ENCODE peak calls at places on chromosome 20, in five cellular contexts. X is neuronal stem cell, R is IMR-90, S is H9, G is mesenchymal stem cell. C is an unnamed sample.
A peak's percentile ranks its signal among the peaks of the same experiment; 100 is the strongest.

GRCh38 chr20:41248371-41249024 is 69.0 kb downstream of the ZHX3 start:
- DNase-seq in X (no peak), R (no peak), S (no peak), G (peak; percentile 73), C (no peak)

GRCh38 chr20:19660808-19661378 is 97.2 kb upstream of the RIN2 start:
- DNase-seq in X (no peak), R (no peak), S (no peak), G (no peak), C (no peak)

GRCh38 chr20:41617059-41617921 is 887 bp downstream of the CHD6 start:
- DNase-seq in X (peak; percentile 30), R (peak; percentile 32), S (peak; percentile 32), G (peak; percentile 56), C (peak; percentile 45)

GRCh38 chr20:23165307-23165750 is 79.2 kb upstream of the CD93 start:
- DNase-seq in X (no peak), R (no peak), S (peak; percentile 58), G (no peak), C (peak; percentile 47)

GRCh38 chr20:52943185-52943841 is 28.8 kb upstream of the TSHZ2 start:
- DNase-seq in X (no peak), R (no peak), S (no peak), G (peak; percentile 88), C (peak; percentile 19)

GRCh38 chr20:19073584-19074198 is 138.8 kb upstream of the SLC24A3 start:
- DNase-seq in X (peak; percentile 9), R (no peak), S (peak; percentile 65), G (no peak), C (peak; percentile 75)

GRCh38 chr20:51416532-51417244 is 125.8 kb downstream of the NFATC2 start:
- DNase-seq in X (no peak), R (no peak), S (no peak), G (no peak), C (no peak)

GRCh38 chr20:2379511-2380229 is 1.0 kb upstream of the TGM6 start:
- DNase-seq in X (no peak), R (no peak), S (no peak), G (no peak), C (peak; percentile 14)

GRCh38 chr20:49712918-49713778 is 530 bp downstream of the B4GALT5 start:
- DNase-seq in X (no peak), R (peak; percentile 17), S (peak; percentile 41), G (peak; percentile 63), C (peak; percentile 60)

GRCh38 chr20:7087803-7088202 is 320.3 kb downstream of the BMP2 start:
- DNase-seq in X (no peak), R (no peak), S (no peak), G (no peak), C (no peak)

GRCh38 chr20:2142649-2143048 is 41.0 kb downstream of the STK35 start:
- DNase-seq in X (no peak), R (no peak), S (no peak), G (no peak), C (no peak)

GRCh38 chr20:1029980-1030379 is 27.9 kb upstream of the RSPO4 start:
- DNase-seq in X (no peak), R (no peak), S (no peak), G (no peak), C (no peak)

GRCh38 chr20:54061106-54061881 is 9.1 kb downstream of the BCAS1 start:
- DNase-seq in X (no peak), R (peak; percentile 7), S (no peak), G (peak; percentile 24), C (no peak)

GRCh38 chr20:7967199-7967844 is 27.1 kb upstream of the HAO1 start:
- DNase-seq in X (no peak), R (peak; percentile 6), S (no peak), G (no peak), C (peak; percentile 11)

GRCh38 chr20:2874456-2874855 is 1.2 kb downstream of the PTPRA start:
- DNase-seq in X (no peak), R (peak; percentile 39), S (no peak), G (peak; percentile 31), C (no peak)

GRCh38 chr20:49519777-49520359 is 37.4 kb upstream of the KCNB1 start:
- DNase-seq in X (no peak), R (no peak), S (no peak), G (no peak), C (no peak)

GRCh38 chr20:52167232-52167840 is 24.2 kb downstream of the ZFP64 start:
- DNase-seq in X (no peak), R (no peak), S (no peak), G (no peak), C (no peak)

GRCh38 chr20:47886454-47887041 is 101.3 kb upstream of the SULF2 start:
- DNase-seq in X (no peak), R (no peak), S (no peak), G (no peak), C (no peak)

GRCh38 chr20:58486207-58486606 is 29.0 kb downstream of the APCDD1L start:
- DNase-seq in X (no peak), R (no peak), S (no peak), G (no peak), C (no peak)

GRCh38 chr20:22492497-22492896 is 91.9 kb downstream of the FOXA2 start:
- DNase-seq in X (no peak), R (no peak), S (no peak), G (no peak), C (no peak)

GRCh38 chr20:57264151-57264792 is 2.2 kb downstream of the BMP7 start:
- DNase-seq in X (no peak), R (no peak), S (no peak), G (no peak), C (peak; percentile 75)

DNA sequence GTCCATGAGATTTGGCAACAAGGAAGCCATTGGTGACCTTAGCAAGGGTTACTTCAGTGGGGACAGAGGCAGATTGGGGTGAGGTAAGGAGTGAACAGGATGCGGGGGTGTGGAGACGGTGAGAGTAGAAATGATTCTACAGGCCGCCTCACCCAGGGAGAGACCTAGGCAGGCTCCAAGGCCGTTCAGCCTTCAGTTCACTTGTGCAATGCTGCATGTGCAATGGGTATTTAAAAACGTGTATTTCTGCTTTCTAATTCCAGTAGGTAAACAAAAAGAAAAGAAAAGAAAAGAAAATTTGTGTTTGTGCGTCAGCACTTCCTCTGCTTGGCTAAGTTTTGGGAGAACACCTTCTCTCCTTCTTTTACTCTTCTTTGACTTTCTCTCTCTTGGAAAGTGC is 56.8 kb downstream of the BANF2 start:
- DNase-seq in X (no peak), R (no peak), S (no peak), G (no peak), C (no peak)
- H2BK15ac ChIP-seq in X (no peak overlapping the region), R (no peak overlapping the region), S (no peak overlapping the region), G (no peak overlapping the region), C (no peak overlapping the region)

DNA sequence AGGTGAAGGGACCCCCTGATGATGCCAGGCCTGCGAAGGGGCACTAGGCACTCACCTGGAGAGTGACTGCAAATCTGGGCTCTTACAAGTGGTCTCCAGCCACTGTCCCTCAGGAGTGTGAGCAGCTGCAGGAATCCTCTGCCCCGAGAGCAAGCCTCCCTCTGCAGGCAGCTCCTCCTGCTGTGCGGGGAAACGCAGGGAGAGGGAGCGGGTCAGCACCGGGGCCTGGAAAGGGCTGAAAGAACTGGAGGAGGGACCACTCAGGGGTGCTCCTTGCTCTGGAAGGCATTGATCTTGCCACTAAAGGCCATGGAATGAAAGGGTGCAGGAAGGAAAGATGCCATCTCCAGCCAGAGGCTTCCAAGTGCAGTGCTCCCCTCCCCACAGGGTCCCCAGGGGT is 168.0 kb downstream of the CDH4 start:
- DNase-seq in X (no peak), R (no peak), S (no peak), G (no peak), C (no peak)
- H2BK15ac ChIP-seq in X (no peak overlapping the region), R (no peak overlapping the region), S (no peak overlapping the region), G (no peak overlapping the region), C (no peak overlapping the region)

GRCh38 chr20:32312718-32313424 is 35.4 kb downstream of the KIF3B start:
- DNase-seq in X (no peak), R (no peak), S (no peak), G (no peak), C (no peak)
- H2BK15ac ChIP-seq in X (no peak overlapping the region), R (no peak overlapping the region), S (no peak overlapping the region), G (no peak overlapping the region), C (no peak overlapping the region)

GRCh38 chr20:63007472-63007721 is 633 bp upstream of the BHLHE23 start:
- DNase-seq in X (no peak), R (no peak), S (no peak), G (no peak), C (no peak)
- H2BK15ac ChIP-seq in X (peak overlapping the region; percentile 55), R (no peak overlapping the region), S (no peak overlapping the region), G (no peak overlapping the region), C (no peak overlapping the region)

GRCh38 chr20:62220666-62221568 is 839 bp upstream of the HRH3 start:
- DNase-seq in X (no peak), R (no peak), S (peak; percentile 49), G (no peak), C (peak; percentile 27)
- H2BK15ac ChIP-seq in X (no peak overlapping the region), R (no peak overlapping the region), S (no peak overlapping the region), G (no peak overlapping the region), C (no peak overlapping the region)

C was measured in mesendoderm.